ENCODE peak calls at places on chromosomes 13 and 19, in seven cellular contexts. M is GM13976; H is CD8-positive, alpha-beta T cell; L is brain microvascular endothelial cell; I is AG04450; K is transverse colon; N is prostate gland. G is an unnamed sample.

GRCh38 chr13:29702912-29703351 is 107.4 kb upstream of the SLC7A1 start:
- DNase-seq in M (no peak), H (no peak), L (peak), I (peak), K (no peak), N (no peak), G (no peak)

GRCh38 chr13:79404985-79405384 is 1.1 kb downstream of the RBM26 start:
- DNase-seq in M (peak), H (no peak), L (no peak), I (no peak), K (no peak), N (no peak), G (no peak)

GRCh38 chr19:2149980-2150793 is 1.2 kb downstream of the AP3D1 start:
- DNase-seq in M (peak), H (no peak), L (no peak), I (no peak), K (peak), N (no peak), G (no peak)

GRCh38 chr13:93927431-93927830 is 552.1 kb downstream of the DCT start:
- DNase-seq in M (no peak), H (no peak), L (no peak), I (no peak), K (no peak), N (no peak), G (no peak)

GRCh38 chr19:4878491-4878968 is 11.1 kb upstream of the PLIN3 start:
- DNase-seq in M (peak), H (no peak), L (no peak), I (no peak), K (no peak), N (no peak), G (no peak)

GRCh38 chr13:52599037-52599852 is 43.0 kb upstream of the HNRNPA1L2 start:
- DNase-seq in M (no peak), H (no peak), L (peak), I (no peak), K (no peak), N (peak), G (no peak)

GRCh38 chr13:112062619-112063308 is 4.2 kb upstream of the SOX1 start:
- DNase-seq in M (no peak), H (no peak), L (no peak), I (no peak), K (no peak), N (no peak), G (no peak)

GRCh38 chr13:39895254-39895653 is 239.8 kb downstream of the COG6 start:
- DNase-seq in M (no peak), H (no peak), L (no peak), I (no peak), K (no peak), N (no peak), G (no peak)

GRCh38 chr13:47459512-47459911 is 541.6 kb downstream of the SUCLA2 start:
- DNase-seq in M (no peak), H (no peak), L (no peak), I (no peak), K (no peak), N (no peak), G (no peak)

GRCh38 chr19:23882493-23882892 is 32.2 kb upstream of the ZNF726 start:
- DNase-seq in M (no peak), H (no peak), L (no peak), I (no peak), K (peak), N (no peak), G (peak)

GRCh38 chr19:47421244-47421786 is 2.0 kb upstream of the MEIS3 start:
- DNase-seq in M (no peak), H (no peak), L (no peak), I (no peak), K (no peak), N (no peak), G (no peak)

GRCh38 chr19:16326401-16327130 is 1.9 kb downstream of the KLF2 start:
- DNase-seq in M (peak), H (no peak), L (no peak), I (no peak), K (peak), N (no peak), G (no peak)

GRCh38 chr13:30872685-30873443 is 33.2 kb upstream of the MEDAG start:
- DNase-seq in M (no peak), H (no peak), L (peak), I (peak), K (no peak), N (no peak), G (no peak)

GRCh38 chr19:13001502-13002388 is 6.5 kb downstream of the NFIX start:
- DNase-seq in M (no peak), H (no peak), L (no peak), I (no peak), K (peak), N (peak), G (no peak)

GRCh38 chr19:12065100-12065538 is 588 bp downstream of the ZNF844 start:
- DNase-seq in M (peak), H (no peak), L (peak), I (no peak), K (peak), N (peak), G (no peak)

GRCh38 chr19:2803486-2804155 is 16.0 kb upstream of the ZNF554 start:
- DNase-seq in M (no peak), H (no peak), L (no peak), I (no peak), K (no peak), N (no peak), G (no peak)

GRCh38 chr19:52211203-52211602 is 21.4 kb downstream of the PPP2R1A start:
- DNase-seq in M (no peak), H (no peak), L (no peak), I (no peak), K (no peak), N (no peak), G (no peak)

GRCh38 chr19:18274776-18275356 is 614 bp upstream of the IQCN start:
- DNase-seq in M (no peak), H (no peak), L (peak), I (no peak), K (peak), N (peak), G (peak)

GRCh38 chr19:48624791-48625723 is 5.8 kb downstream of the SPHK2 start:
- DNase-seq in M (no peak), H (no peak), L (no peak), I (no peak), K (peak), N (no peak), G (no peak)

GRCh38 chr19:30387311-30388115 is 15.3 kb downstream of the ZNF536 start:
- DNase-seq in M (no peak), H (no peak), L (no peak), I (no peak), K (no peak), N (no peak), G (no peak)

GRCh38 chr19:19372656-19373416 is 32.6 kb upstream of the GATAD2A start:
- DNase-seq in M (peak), H (peak), L (peak), I (no peak), K (peak), N (no peak), G (peak)

GRCh38 chr13:43261018-43261417 is 237.6 kb downstream of the DNAJC15 start:
- DNase-seq in M (no peak), H (no peak), L (peak), I (peak), K (no peak), N (no peak), G (no peak)

GRCh38 chr13:27355894-27356293 is 68.5 kb upstream of the GTF3A start:
- DNase-seq in M (no peak), H (no peak), L (no peak), I (no peak), K (no peak), N (no peak), G (no peak)

GRCh38 chr19:40023969-40024368 is 27.1 kb downstream of the ZNF546 start:
- DNase-seq in M (no peak), H (no peak), L (no peak), I (no peak), K (no peak), N (no peak), G (no peak)

GRCh38 chr13:98543380-98544104 is 33.4 kb downstream of the STK24 start:
- DNase-seq in M (no peak), H (no peak), L (no peak), I (no peak), K (no peak), N (no peak), G (no peak)

GRCh38 chr19:57817976-57818375 is 3.3 kb upstream of the ZNF552 start:
- DNase-seq in M (no peak), H (no peak), L (no peak), I (no peak), K (no peak), N (no peak), G (no peak)

GRCh38 chr13:48492123-48493075 is 40.5 kb downstream of the RCBTB2 start:
- DNase-seq in M (peak), H (peak), L (peak), I (no peak), K (peak), N (peak), G (no peak)

GRCh38 chr19:4533835-4534424 is 1.1 kb downstream of the PLIN5 start:
- DNase-seq in M (no peak), H (no peak), L (no peak), I (no peak), K (no peak), N (no peak), G (no peak)

GRCh38 chr19:1908364-1908678 is 3.1 kb downstream of the ADAT3 start:
- DNase-seq in M (no peak), H (no peak), L (no peak), I (no peak), K (no peak), N (no peak), G (no peak)

GRCh38 chr13:95201814-95202521 is 99.3 kb downstream of the ABCC4 start:
- DNase-seq in M (no peak), H (no peak), L (peak), I (no peak), K (no peak), N (no peak), G (no peak)

GRCh38 chr19:51751655-51752054 is at the start of gene FPR1:
- DNase-seq in M (no peak), H (no peak), L (peak), I (no peak), K (no peak), N (no peak), G (peak)

GRCh38 chr13:35496761-35497386 is 20.4 kb upstream of the MAB21L1 start:
- DNase-seq in M (no peak), H (no peak), L (no peak), I (no peak), K (no peak), N (no peak), G (no peak)

GRCh38 chr13:31056650-31057275 is 104.9 kb downstream of the HSPH1 start:
- DNase-seq in M (no peak), H (no peak), L (no peak), I (no peak), K (no peak), N (no peak), G (no peak)

GRCh38 chr13:95247857-95248256 is 53.4 kb downstream of the ABCC4 start:
- DNase-seq in M (no peak), H (no peak), L (no peak), I (no peak), K (no peak), N (no peak), G (no peak)

GRCh38 chr13:113794086-113794485 is 35.1 kb downstream of the TMEM255B start:
- DNase-seq in M (no peak), H (no peak), L (no peak), I (no peak), K (no peak), N (no peak), G (no peak)

GRCh38 chr13:98411617-98412310 is 165.1 kb downstream of the STK24 start:
- DNase-seq in M (no peak), H (no peak), L (no peak), I (no peak), K (peak), N (no peak), G (no peak)

GRCh38 chr13:92175330-92175729 is 776.9 kb downstream of the GPC5 start:
- DNase-seq in M (peak), H (no peak), L (peak), I (peak), K (no peak), N (peak), G (no peak)

GRCh38 chr13:45276887-45277286 is 64.1 kb downstream of the TPT1 start:
- DNase-seq in M (no peak), H (no peak), L (no peak), I (no peak), K (no peak), N (no peak), G (no peak)

GRCh38 chr13:45282994-45283393 is 58.0 kb downstream of the TPT1 start:
- DNase-seq in M (no peak), H (no peak), L (no peak), I (no peak), K (no peak), N (no peak), G (no peak)

GRCh38 chr13:45278096-45278645 is 62.8 kb downstream of the TPT1 start:
- DNase-seq in M (no peak), H (no peak), L (no peak), I (no peak), K (no peak), N (no peak), G (no peak)

DNA sequence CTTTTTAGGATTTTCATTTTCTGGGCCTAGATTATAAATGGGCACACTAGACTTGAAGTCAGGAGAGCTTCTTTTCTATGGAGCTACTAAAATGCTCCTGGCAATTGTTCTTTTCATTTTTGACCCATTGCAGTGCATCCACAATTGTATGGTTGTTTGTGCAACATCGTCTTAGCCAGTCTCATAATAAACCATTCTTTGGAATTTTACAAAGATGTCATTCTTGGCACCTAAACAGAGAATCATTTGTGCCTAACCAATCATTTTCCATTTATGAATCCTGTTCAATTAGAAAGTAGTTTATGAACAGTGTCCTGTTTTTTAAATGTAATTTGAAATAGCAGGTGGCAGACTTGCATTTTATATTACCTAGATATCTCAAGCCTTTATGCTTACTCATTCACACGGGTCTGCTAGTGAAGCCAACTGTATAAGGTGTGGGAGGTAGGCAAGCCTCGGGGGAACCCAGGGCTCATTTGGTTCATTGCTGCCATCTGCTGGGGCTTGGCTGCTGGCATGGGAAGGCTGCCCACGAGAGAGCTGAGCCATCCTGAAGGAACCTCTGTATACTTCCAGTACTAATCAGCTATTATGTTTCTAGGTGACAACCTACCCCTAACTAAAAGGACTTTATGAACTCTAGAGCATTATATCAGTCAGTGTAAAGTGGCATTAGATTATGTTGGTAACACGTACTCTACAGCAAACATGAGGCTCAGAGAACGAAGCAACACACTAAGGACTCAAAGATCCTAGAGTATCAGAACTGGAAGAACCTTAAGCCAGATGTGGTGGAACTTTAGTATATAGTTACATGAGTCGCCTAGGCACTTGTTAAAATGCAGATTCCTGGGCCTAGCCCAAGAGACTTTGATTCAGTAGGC is 60.0 kb downstream of the TPT1 start:
- DNase-seq in M (peak), H (peak), L (peak), I (peak), K (peak), N (peak), G (peak)
- TF ChIP-seq CTCF in M (peak), H (peak), L (peak), I (peak), K (peak), N (peak), G (peak)

GRCh38 chr19:33416307-33417215 is 43.1 kb downstream of the CEBPG start:
- DNase-seq in M (peak), H (peak), L (peak), I (no peak), K (peak), N (peak), G (peak)
- TF ChIP-seq CTCF in M (peak), H (peak), L (peak), I (peak), K (peak), N (peak), G (peak)

DNA sequence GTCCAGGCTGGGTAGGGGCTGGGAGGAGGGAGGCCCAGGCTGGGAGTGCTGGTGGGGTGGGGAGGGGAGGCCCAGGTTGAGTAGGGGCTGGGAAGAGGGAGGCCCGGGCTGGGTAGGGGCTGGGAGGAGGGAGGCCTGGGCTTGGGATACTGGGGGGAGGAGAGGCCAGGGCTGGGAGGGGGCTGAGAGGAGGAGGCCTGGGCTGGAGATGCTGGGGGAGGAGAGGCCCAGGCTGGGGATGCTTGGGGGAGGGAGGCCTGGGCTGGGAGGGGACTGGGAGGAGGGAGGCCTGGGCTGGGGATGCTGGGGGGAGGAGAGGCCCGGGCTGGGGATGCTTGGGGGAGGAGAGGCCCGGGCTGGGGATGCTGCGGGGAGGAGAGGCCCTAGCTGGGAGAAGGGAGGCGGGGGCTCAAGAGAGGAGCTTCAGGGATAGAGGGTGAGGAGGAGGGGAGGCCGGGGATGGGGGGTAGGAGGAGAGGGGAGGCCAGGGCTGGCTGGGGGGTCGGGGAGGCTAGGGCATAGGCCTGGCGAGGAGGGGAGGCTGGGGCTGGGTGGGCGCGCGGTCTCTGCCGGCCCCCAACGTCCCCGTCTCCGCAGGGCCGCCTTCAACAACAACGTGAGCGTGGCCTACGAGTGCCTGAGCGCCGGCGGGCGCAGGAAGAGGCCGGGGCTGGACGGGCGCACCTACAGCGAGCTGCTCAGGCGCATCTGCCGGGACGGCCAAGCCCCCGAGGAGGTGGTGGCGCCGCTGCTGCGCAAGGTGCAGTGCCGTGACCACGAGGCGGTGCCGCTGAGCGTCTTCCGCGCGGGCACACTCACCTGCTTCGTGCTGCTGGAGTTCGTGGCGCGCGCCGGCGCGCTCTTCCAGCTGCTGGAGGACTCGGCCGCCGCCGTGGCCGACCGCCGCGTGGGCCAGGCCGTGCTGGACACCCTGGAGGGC is 11.3 kb downstream of the TPGS1 start:
- DNase-seq in M (no peak), H (peak), L (no peak), I (no peak), K (peak), N (no peak), G (no peak)
- TF ChIP-seq CTCF in M (no peak), H (peak), L (no peak), I (no peak), K (no peak), N (no peak), G (no peak)

DNA sequence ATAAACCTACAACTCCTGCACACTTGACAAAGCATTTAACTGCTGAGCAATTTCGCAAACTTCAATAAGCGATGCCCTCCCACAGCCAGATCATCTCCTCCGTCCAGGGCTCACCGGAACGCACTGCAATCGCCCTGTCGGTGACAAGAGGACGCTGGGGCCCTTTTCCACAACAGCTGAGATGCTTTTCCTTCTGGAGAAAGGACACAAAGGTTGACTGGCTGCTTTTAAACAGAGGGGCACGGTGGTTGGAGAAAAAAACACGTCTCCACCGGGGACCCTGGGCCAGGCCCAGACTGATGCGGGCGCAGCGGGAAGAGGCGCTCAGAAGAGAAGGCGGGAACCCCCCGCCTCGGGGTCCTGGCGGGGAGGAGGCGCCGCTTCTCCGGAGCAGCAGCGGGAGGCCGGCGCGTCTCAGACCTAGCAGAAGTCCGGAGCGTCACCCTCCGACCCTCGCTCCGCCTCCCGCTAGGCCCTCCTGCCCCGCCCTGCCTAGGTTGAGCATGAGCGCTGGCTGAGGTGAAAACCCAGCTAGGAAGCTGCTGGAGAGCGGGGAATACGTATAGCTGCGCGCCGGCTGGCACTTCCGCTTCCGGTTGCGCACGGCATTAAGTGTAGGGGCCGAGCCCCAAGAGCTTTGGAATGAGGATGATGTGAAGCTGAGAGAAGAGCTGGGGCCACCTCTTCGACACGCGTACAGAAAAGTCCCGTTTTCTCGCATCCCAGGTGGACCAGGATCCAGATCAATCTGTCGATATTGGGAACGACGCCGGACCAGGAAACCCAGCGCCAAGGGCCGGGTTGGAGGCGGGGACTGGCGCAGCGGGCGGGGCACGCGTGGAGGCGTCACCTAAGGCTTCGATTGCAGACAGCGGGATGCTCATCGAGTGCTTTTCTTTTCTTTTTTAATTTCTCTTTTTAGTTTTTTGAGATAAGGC is at the start of gene ZNF846:
- DNase-seq in M (peak), H (peak), L (peak), I (peak), K (peak), N (peak), G (peak)
- TF ChIP-seq CTCF in M (no peak), H (no peak), L (no peak), I (no peak), K (no peak), N (no peak), G (no peak)

GRCh38 chr13:101752432-101752831 is 300.0 kb downstream of the ITGBL1 start:
- DNase-seq in M (no peak), H (no peak), L (no peak), I (no peak), K (no peak), N (no peak), G (no peak)
- TF ChIP-seq CTCF in M (no peak), H (no peak), L (no peak), I (no peak), K (no peak), N (no peak), G (no peak)